ENCODE peak calls at places on chromosomes 11 and 22, in nine cellular contexts. M is neural crest cell; Y is fibroblast of mammary gland; V is dermis blood vessel endothelial cell; T is K562; H is stimulated activated CD8-positive, alpha-beta memory T cell treated with anti-CD3 and anti-CD28 coated beads, Interleukin-15, amount 100 ng/mL, for 4 hours; Q is HuH-7.5; Z is stimulated activated CD4-positive, alpha-beta T cell treated with anti-CD3 and anti-CD28 coated beads, Interleukin-12 subunit alpha, Interleukin-12 subunit beta, amount 100 ng/mL, for 24 hours; L is head of caudate nucleus. S is an unnamed sample.
A peak's percentile ranks its signal among the peaks of the same experiment; 100 is the strongest.

GRCh38 chr22:33776491-33776890 is 143.8 kb downstream of the LARGE1 start:
- DNase-seq in M (no peak), Y (no peak), V (no peak), T (no peak), H (no peak), Q (no peak), Z (no peak), L (no peak), S (no peak)

GRCh38 chr11:82365351-82365750 is 368.3 kb downstream of the FAM181B start:
- DNase-seq in M (no peak), Y (no peak), V (no peak), T (no peak), H (no peak), Q (no peak), Z (no peak), L (peak; percentile 43), S (no peak)

GRCh38 chr22:49632199-49633009 is 195.3 kb downstream of the BRD1 start:
- DNase-seq in M (peak; percentile 82), Y (peak; percentile 28), V (peak; percentile 72), T (no peak), H (no peak), Q (peak; percentile 96), Z (no peak), L (peak; percentile 83), S (peak; percentile 78)

GRCh38 chr11:84097186-84097585 is 811.0 kb upstream of the CCDC90B start:
- DNase-seq in M (no peak), Y (no peak), V (no peak), T (no peak), H (no peak), Q (no peak), Z (no peak), L (no peak), S (no peak)

GRCh38 chr11:1652778-1653540 is 23.4 kb downstream of the KRTAP5-5 start:
- DNase-seq in M (peak; percentile 95), Y (peak; percentile 40), V (peak; percentile 69), T (peak; percentile 87), H (peak; percentile 34), Q (peak; percentile 88), Z (peak; percentile 71), L (peak; percentile 91), S (peak; percentile 82)

GRCh38 chr11:121514998-121515671 is 62.4 kb upstream of the SORL1-AS1 start:
- DNase-seq in M (no peak), Y (no peak), V (no peak), T (no peak), H (no peak), Q (no peak), Z (no peak), L (no peak), S (no peak)

GRCh38 chr11:45285931-45286632 is at the start of gene SYT13:
- DNase-seq in M (peak; percentile 28), Y (no peak), V (no peak), T (no peak), H (no peak), Q (no peak), Z (no peak), L (peak; percentile 31), S (peak; percentile 58)

GRCh38 chr11:34915136-34916013 is 804 bp downstream of the APIP start:
- DNase-seq in M (no peak), Y (peak; percentile 38), V (peak; percentile 55), T (peak; percentile 13), H (no peak), Q (no peak), Z (no peak), L (peak; percentile 64), S (peak; percentile 39)

GRCh38 chr22:50403701-50404101 is 60.6 kb downstream of the PPP6R2 start:
- DNase-seq in M (no peak), Y (no peak), V (peak; percentile 90), T (no peak), H (no peak), Q (no peak), Z (no peak), L (peak; percentile 60), S (no peak)

GRCh38 chr11:26188559-26188958 is 143.4 kb upstream of the ANO3 start:
- DNase-seq in M (no peak), Y (peak; percentile 55), V (no peak), T (no peak), H (no peak), Q (no peak), Z (no peak), L (no peak), S (no peak)

GRCh38 chr11:22703040-22703439 is 36.6 kb downstream of the GAS2 start:
- DNase-seq in M (no peak), Y (peak; percentile 22), V (peak; percentile 94), T (no peak), H (no peak), Q (peak; percentile 8), Z (no peak), L (no peak), S (peak; percentile 53)

GRCh38 chr11:65417702-65418430 is 4.7 kb upstream of the NEAT1 start:
- DNase-seq in M (no peak), Y (peak; percentile 48), V (peak; percentile 56), T (peak; percentile 73), H (no peak), Q (no peak), Z (no peak), L (no peak), S (no peak)

GRCh38 chr11:68651208-68651984 is 32.9 kb upstream of the GAL start:
- DNase-seq in M (no peak), Y (no peak), V (no peak), T (no peak), H (no peak), Q (no peak), Z (no peak), L (no peak), S (no peak)

GRCh38 chr22:50165438-50166123 is 5.0 kb upstream of the PANX2 start:
- DNase-seq in M (no peak), Y (no peak), V (no peak), T (no peak), H (no peak), Q (no peak), Z (no peak), L (no peak), S (no peak)

GRCh38 chr22:49965291-49966040 is 4.9 kb downstream of the PIM3 start:
- DNase-seq in M (no peak), Y (no peak), V (no peak), T (no peak), H (no peak), Q (no peak), Z (peak; percentile 13), L (peak; percentile 6), S (no peak)

GRCh38 chr11:108959874-108960273 is 295.0 kb downstream of the DDX10 start:
- DNase-seq in M (no peak), Y (no peak), V (no peak), T (no peak), H (no peak), Q (no peak), Z (no peak), L (no peak), S (no peak)

GRCh38 chr11:96237759-96238158 is 105.2 kb downstream of the MAML2 start:
- DNase-seq in M (no peak), Y (no peak), V (no peak), T (no peak), H (no peak), Q (no peak), Z (no peak), L (no peak), S (peak; percentile 64)

GRCh38 chr11:68231598-68231997 is 18.5 kb upstream of the KMT5B start:
- DNase-seq in M (no peak), Y (no peak), V (no peak), T (no peak), H (no peak), Q (no peak), Z (no peak), L (no peak), S (no peak)

GRCh38 chr11:110425751-110426545 is 3.8 kb upstream of the FDX1 start:
- DNase-seq in M (no peak), Y (peak; percentile 90), V (no peak), T (peak; percentile 18), H (no peak), Q (no peak), Z (no peak), L (no peak), S (no peak)

GRCh38 chr22:36328635-36329216 is 59.0 kb downstream of the MYH9 start:
- DNase-seq in M (no peak), Y (peak; percentile 93), V (peak; percentile 90), T (peak; percentile 27), H (peak; percentile 40), Q (no peak), Z (no peak), L (no peak), S (peak; percentile 64)

GRCh38 chr22:22827187-22827948 is 60.2 kb upstream of the IGLL5 start:
- DNase-seq in M (no peak), Y (no peak), V (no peak), T (no peak), H (no peak), Q (no peak), Z (no peak), L (no peak), S (no peak)

GRCh38 chr11:75893202-75893601 is 78.2 kb downstream of the UVRAG start:
- DNase-seq in M (no peak), Y (no peak), V (no peak), T (no peak), H (no peak), Q (no peak), Z (no peak), L (no peak), S (no peak)

GRCh38 chr11:28697920-28698827 is 590.0 kb downstream of the METTL15 start:
- DNase-seq in M (peak; percentile 70), Y (peak; percentile 61), V (peak; percentile 78), T (peak; percentile 40), H (no peak), Q (peak; percentile 22), Z (peak; percentile 6), L (peak; percentile 78), S (peak; percentile 81)

GRCh38 chr11:126416542-126417090 is 61.1 kb downstream of the ST3GAL4 start:
- DNase-seq in M (no peak), Y (peak; percentile 74), V (peak; percentile 92), T (no peak), H (peak; percentile 46), Q (no peak), Z (peak; percentile 70), L (peak; percentile 92), S (no peak)

GRCh38 chr22:25375683-25376082 is 156.2 kb downstream of the CRYBB2 start:
- DNase-seq in M (no peak), Y (no peak), V (no peak), T (no peak), H (no peak), Q (no peak), Z (no peak), L (no peak), S (no peak)

GRCh38 chr11:32109138-32109537 is 18.3 kb downstream of the RCN1 start:
- DNase-seq in M (no peak), Y (peak; percentile 34), V (no peak), T (no peak), H (no peak), Q (no peak), Z (no peak), L (no peak), S (no peak)

GRCh38 chr11:13772223-13773046 is 104.0 kb downstream of the FAR1 start:
- DNase-seq in M (peak; percentile 32), Y (peak; percentile 75), V (peak; percentile 83), T (peak; percentile 31), H (no peak), Q (no peak), Z (no peak), L (peak; percentile 28), S (no peak)

GRCh38 chr11:3203221-3204043 is 15.2 kb downstream of the MRGPRG start:
- DNase-seq in M (no peak), Y (no peak), V (no peak), T (no peak), H (no peak), Q (no peak), Z (no peak), L (no peak), S (peak; percentile 23)

GRCh38 chr11:130050272-130050671 is 19.4 kb upstream of the APLP2 start:
- DNase-seq in M (no peak), Y (no peak), V (no peak), T (no peak), H (no peak), Q (no peak), Z (no peak), L (no peak), S (no peak)

GRCh38 chr22:46620588-46621242 is 529 bp downstream of the GRAMD4 start:
- DNase-seq in M (no peak), Y (no peak), V (no peak), T (no peak), H (no peak), Q (no peak), Z (no peak), L (no peak), S (no peak)

GRCh38 chr11:70297341-70297740 is 26.9 kb downstream of the PPFIA1 start:
- DNase-seq in M (no peak), Y (no peak), V (peak; percentile 24), T (no peak), H (no peak), Q (no peak), Z (no peak), L (no peak), S (no peak)